ENCODE peak calls at places on chromosomes 16 and 17, in four cellular contexts. S, O, Z and N are unnamed samples.

GRCh38 chr16:64419832-64420231 is 702.0 kb downstream of the CDH11 start:
- DNase-seq in O (no peak), Z (no peak), S (no peak), N (no peak)

GRCh38 chr16:57694556-57695377 is at the start of gene DRC7:
- DNase-seq in O (peak; percentile 5), S (no peak), Z (peak; percentile 65), N (peak; percentile 68)

GRCh38 chr17:80969030-80969673 is 22.5 kb upstream of the CHMP6 start:
- DNase-seq in O (no peak), Z (no peak), S (no peak), N (no peak)

GRCh38 chr16:3797904-3798811 is 80.8 kb upstream of the TRAP1 start:
- DNase-seq in Z (no peak), O (no peak), S (no peak), N (no peak)

GRCh38 chr17:66602659-66603363 is 232.1 kb upstream of the CACNG5 start:
- DNase-seq in S (peak; percentile 32), Z (no peak), O (no peak), N (no peak)

GRCh38 chr17:32558328-32558955 is 71.6 kb downstream of the CDK5R1 start:
- DNase-seq in S (no peak), Z (no peak), O (no peak), N (no peak)

GRCh38 chr16:57628008-57628781 is at the start of gene ADGRG1:
- DNase-seq in Z (peak; percentile 96), O (peak; percentile 22), S (peak; percentile 90), N (peak; percentile 90)

GRCh38 chr17:19720210-19720475 is 3.8 kb upstream of the SLC47A2 start:
- DNase-seq in O (no peak), Z (no peak), S (no peak), N (no peak)

GRCh38 chr17:521561-522325 is 169.1 kb upstream of the RPH3AL start:
- DNase-seq in Z (no peak), O (no peak), S (no peak), N (no peak)

GRCh38 chr17:49035470-49036269 is 38.5 kb downstream of the IGF2BP1 start:
- DNase-seq in O (no peak), Z (peak; percentile 66), S (peak; percentile 54), N (peak; percentile 90)

GRCh38 chr17:76276461-76277299 is 11.5 kb downstream of the UBALD2 start:
- DNase-seq in Z (peak; percentile 38), S (no peak), O (no peak), N (no peak)

GRCh38 chr17:72145972-72146755 is 25.3 kb downstream of the SOX9 start:
- DNase-seq in Z (no peak), O (no peak), S (no peak), N (no peak)

GRCh38 chr16:86044241-86044671 is 145.3 kb downstream of the IRF8 start:
- DNase-seq in S (peak; percentile 50), O (no peak), Z (peak; percentile 38), N (peak; percentile 67)

GRCh38 chr16:80009971-80010659 is 409.6 kb upstream of the MAF start:
- DNase-seq in O (no peak), S (no peak), Z (no peak), N (no peak)

GRCh38 chr17:74192950-74193781 is 10.3 kb upstream of the RPL38 start:
- DNase-seq in S (peak; percentile 45), Z (no peak), O (no peak), N (no peak)

GRCh38 chr17:39002991-39003715 is 36.0 kb upstream of the FBXO47 start:
- DNase-seq in S (peak; percentile 86), Z (no peak), O (no peak), N (no peak)

GRCh38 chr16:15777533-15778203 is 79.2 kb downstream of the MYH11 start:
- DNase-seq in Z (peak; percentile 49), S (no peak), O (no peak), N (peak; percentile 65)

GRCh38 chr16:30741461-30741914 is 6.7 kb upstream of the PHKG2 start:
- DNase-seq in O (no peak), S (no peak), Z (peak; percentile 95), N (peak; percentile 88)

GRCh38 chr16:28136751-28137434 is 73.4 kb upstream of the GSG1L start:
- DNase-seq in O (peak; percentile 21), S (no peak), Z (no peak), N (no peak)

GRCh38 chr17:43877451-43878155 is 29.7 kb downstream of the MPP2 start:
- DNase-seq in O (no peak), S (no peak), Z (no peak), N (no peak)

GRCh38 chr16:52770828-52771227 is 223.9 kb upstream of the TOX3 start:
- DNase-seq in Z (no peak), S (no peak), O (no peak), N (no peak)

GRCh38 chr17:17890773-17891759 is 54.3 kb upstream of the SREBF1 start:
- DNase-seq in Z (peak; percentile 73), O (peak; percentile 25), S (no peak), N (peak; percentile 65)

GRCh38 chr17:50667259-50668024 is 32.8 kb downstream of the ABCC3 start:
- DNase-seq in S (no peak), Z (no peak), O (no peak), N (no peak)

GRCh38 chr17:55833311-55833710 is 82.5 kb downstream of the PCTP start:
- DNase-seq in O (no peak), Z (no peak), S (no peak), N (no peak)

GRCh38 chr17:38415250-38416194 is 12.7 kb upstream of the ARHGAP23 start:
- DNase-seq in O (no peak), Z (peak; percentile 34), S (no peak), N (peak; percentile 76)

GRCh38 chr16:46972971-46973456 is 460 bp downstream of the DNAJA2 start:
- DNase-seq in S (peak; percentile 49), O (peak; percentile 54), Z (no peak), N (peak; percentile 57)

GRCh38 chr17:16005641-16006040 is 6.0 kb downstream of the TTC19 start:
- DNase-seq in O (no peak), Z (no peak), S (no peak), N (no peak)

GRCh38 chr17:73820686-73821448 is 176.6 kb upstream of the SDK2 start:
- DNase-seq in Z (no peak), S (no peak), O (no peak), N (no peak)

GRCh38 chr16:87099001-87099740 is 218.0 kb downstream of the C16orf95 start:
- DNase-seq in S (no peak), Z (no peak), O (no peak), N (no peak)